ENCODE peak calls at places on chromosome 2, in six cellular contexts. U is activated CD8-positive, alpha-beta memory T cell treated with anti-CD3 and anti-CD28 coated beads for 24 hours; Q is RPMI7951; N is GM06990; B is IMR-90; I is T-helper 1 cell. O is an unnamed sample.

GRCh38 chr2:186949716-186950256 is 100.8 kb upstream of the ZSWIM2 start:
- DNase-seq in U (no peak), Q (no peak), N (no peak), B (no peak), I (no peak), O (no peak)

GRCh38 chr2:5869871-5870375 is 177.7 kb downstream of the SOX11 start:
- DNase-seq in U (no peak), Q (no peak), N (no peak), B (no peak), I (no peak), O (no peak)

GRCh38 chr2:59905731-59906130 is 647.7 kb downstream of the BCL11A start:
- DNase-seq in U (no peak), Q (no peak), N (no peak), B (no peak), I (no peak), O (no peak)

GRCh38 chr2:220489116-220489515 is 861.7 kb downstream of the SLC4A3 start:
- DNase-seq in U (no peak), Q (no peak), N (no peak), B (peak; percentile 47), I (no peak), O (no peak)

GRCh38 chr2:239224249-239224605 is 176.6 kb downstream of the HDAC4 start:
- DNase-seq in U (no peak), Q (peak; percentile 41), N (no peak), B (no peak), I (no peak), O (no peak)

GRCh38 chr2:226411727-226412360 is 387.8 kb downstream of the IRS1 start:
- DNase-seq in U (no peak), Q (peak; percentile 89), N (no peak), B (peak; percentile 70), I (no peak), O (no peak)

GRCh38 chr2:236715511-236715961 is 145.9 kb downstream of the ACKR3 start:
- DNase-seq in U (no peak), Q (no peak), N (no peak), B (no peak), I (no peak), O (no peak)

GRCh38 chr2:111121028-111121872 is 536 bp downstream of the BCL2L11 start:
- DNase-seq in U (peak; percentile 88), Q (peak; percentile 45), N (peak; percentile 73), B (no peak), I (no peak), O (peak; percentile 32)

GRCh38 chr2:79112269-79112668 is 8.0 kb upstream of the REG1A start:
- DNase-seq in U (no peak), Q (no peak), N (no peak), B (no peak), I (no peak), O (no peak)

GRCh38 chr2:151388011-151388410 is 21.7 kb upstream of the RIF1 start:
- DNase-seq in U (no peak), Q (no peak), N (no peak), B (no peak), I (no peak), O (no peak)

GRCh38 chr2:221400411-221400810 is 171.7 kb downstream of the EPHA4 start:
- DNase-seq in U (no peak), Q (no peak), N (no peak), B (no peak), I (no peak), O (no peak)

GRCh38 chr2:143819190-143819735 is 690.0 kb downstream of the ARHGAP15 start:
- DNase-seq in U (no peak), Q (peak; percentile 23), N (no peak), B (no peak), I (no peak), O (no peak)

GRCh38 chr2:119491776-119492525 is 32.3 kb downstream of the SCTR start:
- DNase-seq in U (no peak), Q (peak; percentile 55), N (no peak), B (peak; percentile 71), I (no peak), O (no peak)

GRCh38 chr2:181546086-181546485 is 88.9 kb downstream of the ITGA4 start:
- DNase-seq in U (no peak), Q (peak; percentile 2), N (no peak), B (peak; percentile 8), I (no peak), O (no peak)

GRCh38 chr2:9478526-9478925 is 4.2 kb downstream of the IAH1 start:
- DNase-seq in U (no peak), Q (no peak), N (no peak), B (no peak), I (no peak), O (no peak)

GRCh38 chr2:207159002-207159401 is 6.7 kb downstream of the KLF7 start:
- DNase-seq in U (no peak), Q (no peak), N (no peak), B (no peak), I (no peak), O (no peak)

GRCh38 chr2:127722807-127723206 is 21.5 kb downstream of the SFT2D3 start:
- DNase-seq in U (no peak), Q (no peak), N (no peak), B (no peak), I (no peak), O (no peak)

GRCh38 chr2:236214331-236214995 is 46.3 kb upstream of the GBX2 start:
- DNase-seq in U (no peak), Q (no peak), N (no peak), B (no peak), I (no peak), O (no peak)

GRCh38 chr2:133167990-133168389 is 400.3 kb downstream of the NCKAP5 start:
- DNase-seq in U (no peak), Q (no peak), N (no peak), B (peak; percentile 17), I (no peak), O (no peak)

GRCh38 chr2:218370410-218371063 is 11.5 kb upstream of the SLC11A1 start:
- DNase-seq in U (no peak), Q (no peak), N (no peak), B (peak; percentile 73), I (no peak), O (no peak)

GRCh38 chr2:189579585-189579984 is 1.0 kb downstream of the SLC40A1 start:
- DNase-seq in U (no peak), Q (no peak), N (no peak), B (peak; percentile 20), I (no peak), O (no peak)

GRCh38 chr2:135819211-135819610 is 17.8 kb downstream of the LCT start:
- DNase-seq in U (peak; percentile 71), Q (peak; percentile 42), N (peak; percentile 24), B (peak; percentile 50), I (no peak), O (no peak)

GRCh38 chr2:130332271-130333073 is 10.2 kb upstream of the IMP4 start:
- DNase-seq in U (peak; percentile 88), Q (peak; percentile 76), N (peak; percentile 55), B (peak; percentile 81), I (no peak), O (peak; percentile 29)